ENCODE peak calls at places on chromosomes 4 and X, in ten cellular contexts. R is bronchial epithelial cell; S is lower lobe of right lung; N is IMR-90; Z is BJ; P is aorta; X is sigmoid colon; C is RWPE2; J is Peyer's patch; H is CD4-positive, CD25-positive, alpha-beta regulatory T cell. M is an unnamed sample.

GRCh38 chr4:20137176-20137575 is 114.5 kb upstream of the SLIT2 start:
- DNase-seq in N (peak; percentile 68), C (no peak), R (no peak), Z (peak; percentile 4), X (no peak), H (no peak), J (no peak), P (no peak), S (no peak), M (no peak)

GRCh38 chr4:94974773-94975172 is 217.0 kb downstream of the BMPR1B start:
- DNase-seq in S (no peak), N (peak; percentile 48), R (peak; percentile 70), J (no peak), Z (no peak), C (no peak), P (no peak), X (no peak), H (no peak), M (no peak)

GRCh38 chrX:66632986-66633385 is 5.9 kb downstream of the EDA2R start:
- DNase-seq in X (no peak), Z (peak; percentile 26), C (no peak), R (peak; percentile 35), N (peak; percentile 35), S (no peak), P (no peak), J (no peak), H (no peak), M (no peak)

GRCh38 chrX:20988804-20989203 is 385.4 kb upstream of the CNKSR2 start:
- DNase-seq in R (no peak), N (no peak), J (no peak), C (no peak), X (no peak), Z (no peak), P (no peak), H (no peak), S (no peak), M (no peak)

GRCh38 chr4:78057600-78058560 is 757 bp downstream of the FRAS1 start:
- DNase-seq in N (peak; percentile 13), X (peak; percentile 75), J (peak; percentile 61), C (peak; percentile 49), P (peak; percentile 83), R (peak; percentile 34), S (peak; percentile 65), H (peak; percentile 26), Z (no peak), M (peak; percentile 61)

GRCh38 chrX:34884693-34885277 is 57.8 kb upstream of the FAM47B start:
- DNase-seq in P (no peak), S (no peak), R (peak; percentile 81), N (peak; percentile 88), J (no peak), H (no peak), Z (no peak), X (no peak), C (no peak), M (no peak)

GRCh38 chr4:26141916-26142638 is 178.7 kb upstream of the RBPJ start:
- DNase-seq in Z (no peak), H (peak; percentile 10), S (no peak), C (no peak), P (no peak), N (peak; percentile 83), X (peak; percentile 90), J (no peak), R (no peak), M (peak; percentile 75)

GRCh38 chrX:109830704-109831206 is 97.7 kb upstream of the ACSL4 start:
- DNase-seq in X (no peak), J (no peak), N (peak; percentile 75), C (no peak), S (no peak), P (no peak), H (no peak), Z (no peak), R (peak; percentile 35), M (no peak)

GRCh38 chr4:136012250-136012649 is 1520.0 kb downstream of the PCDH18 start:
- DNase-seq in Z (no peak), H (no peak), N (no peak), R (no peak), J (no peak), S (no peak), C (no peak), P (no peak), X (no peak), M (no peak)

GRCh38 chr4:13750594-13750993 is 123.1 kb upstream of the BOD1L1 start:
- DNase-seq in Z (no peak), N (no peak), X (no peak), J (no peak), C (no peak), R (peak; percentile 2), P (no peak), H (no peak), S (no peak), M (no peak)

DNA sequence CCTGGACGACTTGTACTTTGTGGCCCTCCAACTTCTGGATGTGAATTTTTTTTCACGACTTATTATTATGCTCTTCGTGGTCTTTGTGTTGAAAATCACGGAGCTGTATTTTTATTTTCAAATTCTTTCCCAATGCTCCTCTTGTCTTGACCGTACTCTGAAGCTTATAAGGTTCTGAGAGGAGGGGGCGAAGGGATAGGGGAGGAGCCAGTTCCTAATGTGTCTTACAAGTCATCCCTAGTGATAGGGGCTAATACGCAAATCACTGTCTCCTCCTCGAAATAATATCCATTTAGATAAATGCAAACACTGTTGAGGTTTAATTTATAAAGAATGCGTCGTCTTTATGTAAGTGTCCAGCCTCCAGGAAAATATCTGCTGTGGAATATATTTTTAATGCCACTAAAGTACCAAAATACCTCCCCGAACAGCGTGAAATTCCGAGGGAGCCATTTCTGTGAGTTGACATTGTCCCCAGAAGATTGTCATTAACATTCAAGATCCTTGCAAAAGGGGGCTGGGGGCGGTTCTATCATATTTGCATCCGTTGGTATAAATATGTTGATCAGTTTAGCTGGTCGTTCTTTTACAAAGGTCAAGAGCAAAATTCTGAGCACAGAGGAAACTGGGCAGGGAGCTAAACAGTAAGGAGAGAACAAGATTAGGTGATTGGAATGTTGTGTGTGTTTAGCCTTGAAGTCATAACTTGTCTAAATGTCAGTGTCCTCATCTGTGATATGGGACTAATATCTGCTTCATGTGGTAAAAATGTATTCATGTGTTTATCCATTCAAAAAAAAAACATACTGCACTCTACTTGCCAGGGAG is 3.7 kb upstream of the FAT1 start:
- DNase-seq in N (peak; percentile 47), P (no peak), C (no peak), X (no peak), Z (no peak), S (no peak), J (no peak), H (no peak), R (peak; percentile 54), M (no peak)
- H3K4me3 ChIP-seq in N (peak overlapping the region; percentile 89), P (peak overlapping the region; percentile 38), C (peak overlapping the region; percentile 97), X (peak overlapping the region; percentile 73), Z (peak overlapping the region; percentile 83), S (peak overlapping the region; percentile 77), J (peak overlapping the region; percentile 88), H (no peak overlapping the region), R (peak overlapping the region; percentile 61), M (peak overlapping the region; percentile 72)

GRCh38 chr4:7978489-7978888 is 38.8 kb upstream of the AFAP1 start:
- DNase-seq in Z (no peak), C (peak; percentile 88), J (peak; percentile 77), S (no peak), N (no peak), X (no peak), R (peak; percentile 90), P (no peak), H (no peak), M (no peak)
- H3K27me3 ChIP-seq in Z (no peaks in the 10 kb centered on the region), C (no peaks in the 10 kb centered on the region), J (no peaks in the 10 kb centered on the region), S (no peaks in the 10 kb centered on the region), N (no peaks in the 10 kb centered on the region), X (no peaks in the 10 kb centered on the region), R (peaks cover 3% of the 10 kb centered on the region), P (no peaks in the 10 kb centered on the region), H (no peaks in the 10 kb centered on the region), M (no peaks in the 10 kb centered on the region)

DNA sequence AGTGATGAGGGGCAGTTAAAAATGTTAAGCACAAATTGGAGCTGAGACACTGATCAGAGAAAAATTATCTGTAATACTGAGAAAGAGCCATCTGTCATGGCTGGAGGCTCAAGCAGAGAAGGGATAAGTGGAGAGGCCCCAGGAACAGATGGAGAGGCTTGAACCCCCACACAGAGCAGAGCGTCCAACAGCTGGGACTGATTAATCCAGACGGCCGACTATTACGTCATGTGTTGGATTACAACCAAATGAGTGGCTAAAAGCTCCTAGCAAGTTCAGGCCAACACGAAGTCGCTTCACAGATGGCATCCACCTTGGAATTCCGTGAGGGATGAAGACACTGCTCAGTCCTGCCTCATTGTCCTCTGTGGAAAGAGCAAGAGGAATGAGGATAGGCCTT is 57.7 kb upstream of the ATXN3L start:
- DNase-seq in N (peak; percentile 95), J (no peak), X (no peak), H (no peak), P (no peak), C (no peak), R (peak; percentile 54), S (no peak), Z (peak; percentile 76), M (peak; percentile 39)
- H3K4me3 ChIP-seq in N (no peak overlapping the region), J (no peak overlapping the region), X (no peak overlapping the region), H (no peak overlapping the region), P (no peak overlapping the region), C (no peak overlapping the region), R (no peak overlapping the region), S (no peak overlapping the region), Z (no peak overlapping the region), M (no peak overlapping the region)

GRCh38 chr4:112522389-112522788 is 6.4 kb upstream of the NEUROG2 start:
- DNase-seq in Z (no peak), N (no peak), R (no peak), J (no peak), H (no peak), P (no peak), X (no peak), S (no peak), C (no peak), M (peak; percentile 44)
- H3K27me3 ChIP-seq in Z (peaks cover 46% of the 10 kb centered on the region), N (peaks cover 67% of the 10 kb centered on the region), R (peaks cover 59% of the 10 kb centered on the region), J (peaks cover 66% of the 10 kb centered on the region), H (peaks cover 62% of the 10 kb centered on the region), P (no peaks in the 10 kb centered on the region), X (peaks cover 49% of the 10 kb centered on the region), S (peaks cover 89% of the 10 kb centered on the region), C (peaks cover 80% of the 10 kb centered on the region), M (no peaks in the 10 kb centered on the region)

GRCh38 chr4:48985602-48985975 is 486 bp upstream of the CWH43 start:
- DNase-seq in Z (no peak), R (no peak), C (no peak), P (no peak), S (no peak), J (no peak), X (no peak), N (no peak), H (no peak), M (no peak)
- H3K4me3 ChIP-seq in Z (no peak overlapping the region), R (peak overlapping the region; percentile 44), C (peak overlapping the region; percentile 15), P (no peak overlapping the region), S (no peak overlapping the region), J (peak overlapping the region; percentile 47), X (no peak overlapping the region), N (no peak overlapping the region), H (no peak overlapping the region), M (no peak overlapping the region)

GRCh38 chr4:89518259-89518658 is 210.7 kb upstream of the GPRIN3 start:
- DNase-seq in P (no peak), R (no peak), C (no peak), X (no peak), J (no peak), S (no peak), H (no peak), Z (no peak), N (no peak), M (no peak)
- H3K27me3 ChIP-seq in P (no peaks in the 10 kb centered on the region), R (no peaks in the 10 kb centered on the region), C (no peaks in the 10 kb centered on the region), X (no peaks in the 10 kb centered on the region), J (no peaks in the 10 kb centered on the region), S (no peaks in the 10 kb centered on the region), H (peaks cover 24% of the 10 kb centered on the region), Z (no peaks in the 10 kb centered on the region), N (peaks cover 3% of the 10 kb centered on the region), M (no peaks in the 10 kb centered on the region)

GRCh38 chr4:185211641-185212040 is 2.2 kb downstream of the SNX25 start:
- DNase-seq in S (no peak), C (no peak), P (no peak), R (no peak), Z (no peak), X (no peak), N (no peak), J (no peak), H (no peak), M (no peak)
- H3K4me3 ChIP-seq in S (peak overlapping the region; percentile 63), C (no peak overlapping the region), P (peak overlapping the region; percentile 96), R (no peak overlapping the region), Z (no peak overlapping the region), X (no peak overlapping the region), N (no peak overlapping the region), J (no peak overlapping the region), H (peak overlapping the region; percentile 86), M (peak overlapping the region; percentile 96)

M was measured in right cardiac atrium.